ENCODE peak calls at places on chromosome 17, in six cellular contexts. L, C, K, R, A and O are unnamed samples.

GRCh38 chr17:39595294-39595693 is 12.4 kb downstream of the NEUROD2 start:
- DNase-seq in L (no peak), C (no peak), K (no peak), R (no peak), A (no peak), O (no peak)

GRCh38 chr17:1709971-1710806 is at the start of gene TLCD2:
- DNase-seq in L (no peak), C (peak; percentile 96), K (peak; percentile 80), R (no peak), A (peak; percentile 36), O (no peak)

GRCh38 chr17:59355030-59355694 is 23.7 kb downstream of the YPEL2 start:
- DNase-seq in L (no peak), C (no peak), K (no peak), R (no peak), A (peak; percentile 31), O (no peak)

GRCh38 chr17:31226373-31226772 is 70.7 kb downstream of the OMG start:
- DNase-seq in L (no peak), C (no peak), K (no peak), R (no peak), A (no peak), O (no peak)

GRCh38 chr17:16439867-16440351 is 24.5 kb downstream of the TRPV2 start:
- DNase-seq in L (no peak), C (no peak), K (no peak), R (no peak), A (no peak), O (no peak)

GRCh38 chr17:79793924-79794304 is 3.0 kb downstream of the CBX8 start:
- DNase-seq in L (peak; percentile 42), C (no peak), K (no peak), R (no peak), A (peak; percentile 26), O (no peak)

GRCh38 chr17:63998050-63998720 is at the start of gene PRR29:
- DNase-seq in L (peak; percentile 13), C (peak; percentile 71), K (peak; percentile 67), R (no peak), A (no peak), O (peak; percentile 11)

GRCh38 chr17:40122944-40123810 is 1.4 kb downstream of the MSL1 start:
- DNase-seq in L (no peak), C (peak; percentile 66), K (peak; percentile 45), R (no peak), A (no peak), O (no peak)

GRCh38 chr17:4161560-4162221 is 18.7 kb downstream of the CYB5D2 start:
- DNase-seq in L (no peak), C (no peak), K (no peak), R (no peak), A (no peak), O (no peak)

DNA sequence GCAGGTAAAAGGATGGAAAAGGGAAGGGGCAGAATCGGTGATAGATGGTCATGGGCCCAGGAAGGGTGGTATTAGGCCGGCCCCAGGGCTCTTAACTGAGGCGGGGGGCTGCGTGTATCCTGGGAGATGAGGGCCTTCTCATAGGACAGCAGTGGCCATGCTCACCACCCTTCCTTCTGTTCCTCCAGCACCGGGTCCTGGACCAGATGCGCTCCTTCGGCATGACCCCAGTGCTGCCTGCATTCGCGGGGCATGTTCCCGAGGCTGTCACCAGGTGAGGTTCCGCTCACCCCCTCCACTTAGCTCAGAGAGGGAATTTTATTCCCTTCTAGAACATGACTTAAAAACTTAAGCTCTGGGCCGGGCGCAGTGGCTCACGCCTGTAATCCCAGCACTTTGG is 2.4 kb downstream of the NAGLU start:
- DNase-seq in L (no peak), C (no peak), K (no peak), R (no peak), A (no peak), O (no peak)
- H3K27ac ChIP-seq in L (no peak overlapping the region), C (no peak overlapping the region), K (no peak overlapping the region), R (no peak overlapping the region), A (no peak overlapping the region), O (no peak overlapping the region)

GRCh38 chr17:74198694-74199093 is 4.8 kb upstream of the RPL38 start:
- DNase-seq in L (no peak), C (no peak), K (no peak), R (no peak), A (no peak), O (no peak)
- H3K27ac ChIP-seq in L (no peak overlapping the region), C (no peak overlapping the region), K (no peak overlapping the region), R (no peak overlapping the region), A (no peak overlapping the region), O (no peak overlapping the region)

DNA sequence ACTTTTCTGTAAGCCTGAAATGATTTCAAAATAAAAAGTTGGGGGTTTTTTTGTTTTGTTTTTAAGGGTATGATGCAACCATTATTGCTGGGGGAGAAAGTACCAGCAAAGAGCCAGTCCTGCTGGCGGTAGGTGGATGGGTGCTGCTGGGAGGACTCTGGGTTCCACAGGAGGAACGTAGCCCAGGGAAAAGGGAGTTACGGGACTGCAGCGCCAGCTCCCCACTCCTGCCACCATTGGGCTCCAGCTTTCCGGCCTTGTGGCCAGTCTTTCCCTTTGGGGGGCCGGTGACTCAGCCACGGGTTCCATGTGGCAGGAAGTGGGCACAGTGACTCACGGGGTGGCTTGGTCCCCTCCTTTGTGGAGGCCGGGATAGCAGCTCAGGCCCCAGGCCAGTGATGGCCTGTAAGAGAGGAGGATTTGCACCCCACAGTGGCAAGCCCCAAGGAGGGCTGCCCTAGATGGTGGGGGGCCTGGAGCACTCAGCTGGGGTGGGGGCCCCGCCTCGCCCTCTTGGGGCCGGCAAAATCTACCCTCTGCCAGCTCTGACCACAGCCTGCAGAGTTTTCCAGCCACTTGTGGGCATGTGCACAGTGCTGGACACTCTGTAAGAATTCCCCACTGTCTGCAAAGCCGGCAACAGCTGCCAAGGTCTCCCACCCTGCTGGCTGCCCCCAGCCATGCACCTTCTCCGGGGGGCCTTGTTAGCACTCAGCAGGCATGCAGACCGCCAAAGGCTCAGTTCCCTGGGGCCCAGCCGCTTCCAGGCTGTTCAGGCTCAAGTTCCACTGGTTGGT is 30.4 kb downstream of the SOCS3 start:
- DNase-seq in L (no peak), C (no peak), K (no peak), R (no peak), A (peak; percentile 76), O (no peak)
- H3K27ac ChIP-seq in L (peak overlapping the region; percentile 89), C (no peak overlapping the region), K (no peak overlapping the region), R (no peak overlapping the region), A (peak overlapping the region; percentile 85), O (no peak overlapping the region)

GRCh38 chr17:45246861-45247428 is 14.9 kb downstream of the SPATA32 start:
- DNase-seq in L (no peak), C (peak; percentile 59), K (no peak), R (no peak), A (no peak), O (no peak)
- H3K27ac ChIP-seq in L (peak overlapping the region; percentile 57), C (peak overlapping the region; percentile 87), K (peak overlapping the region; percentile 56), R (peak overlapping the region; percentile 35), A (peak overlapping the region; percentile 85), O (peak overlapping the region; percentile 13)